ENCODE peak calls at places on chromosomes 12 and 14, in four cellular contexts. P, X, J and Q are unnamed samples.

GRCh38 chr12:67666605-67667004 is 18.1 kb downstream of the DYRK2 start:
- DNase-seq in P (no peak), X (no peak), J (no peak), Q (no peak)

GRCh38 chr12:6297170-6297569 is 13.3 kb upstream of the PLEKHG6 start:
- DNase-seq in P (no peak), X (no peak), J (no peak), Q (no peak)

GRCh38 chr12:57783861-57784260 is 1.3 kb downstream of the TSFM start:
- DNase-seq in P (no peak), X (no peak), J (no peak), Q (no peak)

GRCh38 chr12:79454338-79454777 is 236.4 kb downstream of the PAWR start:
- DNase-seq in P (no peak), X (no peak), J (peak), Q (peak)

GRCh38 chr12:6277982-6278438 is 32.5 kb upstream of the PLEKHG6 start:
- DNase-seq in P (no peak), X (peak), J (no peak), Q (no peak)

GRCh38 chr14:34043627-34044372 is 92.9 kb upstream of the EGLN3 start:
- DNase-seq in P (no peak), X (peak), J (no peak), Q (no peak)

GRCh38 chr14:99755629-99756603 is 37.3 kb upstream of the EML1 start:
- DNase-seq in P (no peak), X (no peak), J (peak), Q (peak)

GRCh38 chr14:25942090-25942489 is 655.7 kb downstream of the NOVA1 start:
- DNase-seq in P (no peak), X (no peak), J (no peak), Q (no peak)

GRCh38 chr14:29442720-29443119 is 484.9 kb downstream of the PRKD1 start:
- DNase-seq in P (no peak), X (no peak), J (peak), Q (peak)

GRCh38 chr12:131912526-131913274 is 16.4 kb upstream of the PUS1 start:
- DNase-seq in P (no peak), X (no peak), J (no peak), Q (peak)

GRCh38 chr12:130818381-130819247 is 20.4 kb downstream of the STX2 start:
- DNase-seq in P (peak), X (peak), J (no peak), Q (peak)

GRCh38 chr14:102212356-102212755 is 72.7 kb downstream of the WDR20 start:
- DNase-seq in P (no peak), X (no peak), J (no peak), Q (no peak)

GRCh38 chr14:61475316-61475715 is 153.9 kb downstream of the PRKCH start:
- DNase-seq in P (peak), X (no peak), J (no peak), Q (peak)

GRCh38 chr12:57009949-57010626 is 3.7 kb upstream of the ZBTB39 start:
- DNase-seq in P (no peak), X (no peak), J (no peak), Q (no peak)

GRCh38 chr14:104373055-104373854 is 206.3 kb upstream of the C14orf180 start:
- DNase-seq in P (no peak), X (no peak), J (no peak), Q (no peak)

GRCh38 chr12:70255311-70255710 is 12.1 kb downstream of the CNOT2 start:
- DNase-seq in P (no peak), X (no peak), J (no peak), Q (peak)

GRCh38 chr12:104219361-104219892 is 3.8 kb downstream of the TXNRD1 start:
- DNase-seq in P (no peak), X (no peak), J (peak), Q (peak)

GRCh38 chr12:106251636-106252035 is 3.8 kb upstream of the CKAP4 start:
- DNase-seq in P (no peak), X (no peak), J (no peak), Q (peak)

GRCh38 chr12:85866929-85867776 is 6.9 kb upstream of the NTS start:
- DNase-seq in P (no peak), X (no peak), J (peak), Q (peak)

GRCh38 chr12:109962388-109962787 is 33.8 kb downstream of the GIT2 start:
- DNase-seq in P (no peak), X (no peak), J (no peak), Q (no peak)